ENCODE peak calls at places on chromosomes 16 and 17, in four cellular contexts. J is H9, A is neuronal stem cell, I is IMR-90. H is an unnamed sample.

GRCh38 chr16:19817122-19817521 is 67.5 kb downstream of the GPRC5B start:
- DNase-seq in J (no peak), I (no peak), A (no peak), H (no peak)

GRCh38 chr16:72285728-72286127 is 113.8 kb upstream of the PMFBP1 start:
- DNase-seq in J (no peak), I (peak; percentile 11), A (no peak), H (peak; percentile 28)

GRCh38 chr17:68424861-68425260 is 32.4 kb downstream of the WIPI1 start:
- DNase-seq in I (no peak), J (peak; percentile 69), A (no peak), H (no peak)

GRCh38 chr17:61366076-61366714 is 33.4 kb upstream of the TBX2 start:
- DNase-seq in J (no peak), I (no peak), A (no peak), H (no peak)

GRCh38 chr17:44905006-44906000 is 6.1 kb upstream of the EFTUD2 start:
- DNase-seq in I (peak; percentile 11), J (no peak), A (no peak), H (no peak)

GRCh38 chr16:11742041-11742535 is 569 bp downstream of the TXNDC11 start:
- DNase-seq in A (peak; percentile 8), I (no peak), J (peak; percentile 50), H (peak; percentile 27)

GRCh38 chr16:35745821-35746248 is 2286.4 kb downstream of the TP53TG3F start:
- DNase-seq in I (no peak), A (no peak), J (no peak), H (no peak)

GRCh38 chr16:65889533-65889966 is 476.9 kb upstream of the CDH5 start:
- DNase-seq in I (peak; percentile 7), A (no peak), J (no peak), H (no peak)

GRCh38 chr17:68906638-68907037 is 48.6 kb downstream of the ABCA8 start:
- DNase-seq in A (no peak), J (no peak), I (peak; percentile 21), H (peak; percentile 16)

GRCh38 chr16:24430937-24431760 is 108.2 kb upstream of the RBBP6 start:
- DNase-seq in J (no peak), A (no peak), I (no peak), H (no peak)

GRCh38 chr17:72388765-72389473 is 268.1 kb downstream of the SOX9 start:
- DNase-seq in J (peak; percentile 57), I (no peak), A (no peak), H (no peak)

GRCh38 chr17:83155128-83156081 is 76.0 kb downstream of the METRNL start:
- DNase-seq in A (no peak), J (peak; percentile 31), I (peak; percentile 44), H (no peak)

GRCh38 chr17:32102697-32103096 is 39.6 kb upstream of the RHOT1 start:
- DNase-seq in J (no peak), I (peak; percentile 26), A (no peak), H (peak; percentile 39)

GRCh38 chr16:19071811-19072777 is 4.7 kb downstream of the COQ7 start:
- DNase-seq in J (peak; percentile 72), A (peak; percentile 31), I (peak; percentile 56), H (peak; percentile 68)

GRCh38 chr17:45368661-45369060 is 51.8 kb upstream of the MAP3K14 start:
- DNase-seq in I (peak; percentile 92), A (no peak), J (no peak), H (peak; percentile 59)

GRCh38 chr17:20032636-20033035 is 23.5 kb downstream of the SPECC1 start:
- DNase-seq in I (no peak), A (no peak), J (no peak), H (no peak)

GRCh38 chr16:67393111-67393789 is at the start of gene TPPP3:
- DNase-seq in I (peak; percentile 76), A (peak; percentile 85), J (peak; percentile 86), H (peak; percentile 92)

GRCh38 chr16:23469814-23470213 is 16.8 kb upstream of the COG7 start:
- DNase-seq in A (no peak), J (no peak), I (peak; percentile 54), H (no peak)

GRCh38 chr17:4998666-4999428 is 1.1 kb downstream of the KIF1C start:
- DNase-seq in J (no peak), A (no peak), I (no peak), H (peak; percentile 9)

GRCh38 chr16:28274676-28275075 is 17.6 kb upstream of the SBK1 start:
- DNase-seq in A (no peak), J (no peak), I (no peak), H (no peak)

GRCh38 chr17:77526259-77526711 is 385.5 kb downstream of the SEC14L1 start:
- DNase-seq in I (no peak), A (no peak), J (no peak), H (no peak)

GRCh38 chr16:15946257-15947044 is 3.0 kb upstream of the ABCC1 start:
- DNase-seq in J (no peak), I (peak; percentile 91), A (no peak), H (peak; percentile 68)

GRCh38 chr17:38466346-38467315 is 38.4 kb downstream of the ARHGAP23 start:
- DNase-seq in A (no peak), I (no peak), J (no peak), H (no peak)

GRCh38 chr17:48048321-48049140 is at the start of gene NFE2L1:
- DNase-seq in J (peak; percentile 95), I (peak; percentile 90), A (no peak), H (peak; percentile 95)
- H3K4ac ChIP-seq in J (no peak within 1 kb of the TSS), I (peak within 1 kb of the TSS; percentile 99), A (no peak within 1 kb of the TSS), H (peak within 1 kb of the TSS; percentile 96)

DNA sequence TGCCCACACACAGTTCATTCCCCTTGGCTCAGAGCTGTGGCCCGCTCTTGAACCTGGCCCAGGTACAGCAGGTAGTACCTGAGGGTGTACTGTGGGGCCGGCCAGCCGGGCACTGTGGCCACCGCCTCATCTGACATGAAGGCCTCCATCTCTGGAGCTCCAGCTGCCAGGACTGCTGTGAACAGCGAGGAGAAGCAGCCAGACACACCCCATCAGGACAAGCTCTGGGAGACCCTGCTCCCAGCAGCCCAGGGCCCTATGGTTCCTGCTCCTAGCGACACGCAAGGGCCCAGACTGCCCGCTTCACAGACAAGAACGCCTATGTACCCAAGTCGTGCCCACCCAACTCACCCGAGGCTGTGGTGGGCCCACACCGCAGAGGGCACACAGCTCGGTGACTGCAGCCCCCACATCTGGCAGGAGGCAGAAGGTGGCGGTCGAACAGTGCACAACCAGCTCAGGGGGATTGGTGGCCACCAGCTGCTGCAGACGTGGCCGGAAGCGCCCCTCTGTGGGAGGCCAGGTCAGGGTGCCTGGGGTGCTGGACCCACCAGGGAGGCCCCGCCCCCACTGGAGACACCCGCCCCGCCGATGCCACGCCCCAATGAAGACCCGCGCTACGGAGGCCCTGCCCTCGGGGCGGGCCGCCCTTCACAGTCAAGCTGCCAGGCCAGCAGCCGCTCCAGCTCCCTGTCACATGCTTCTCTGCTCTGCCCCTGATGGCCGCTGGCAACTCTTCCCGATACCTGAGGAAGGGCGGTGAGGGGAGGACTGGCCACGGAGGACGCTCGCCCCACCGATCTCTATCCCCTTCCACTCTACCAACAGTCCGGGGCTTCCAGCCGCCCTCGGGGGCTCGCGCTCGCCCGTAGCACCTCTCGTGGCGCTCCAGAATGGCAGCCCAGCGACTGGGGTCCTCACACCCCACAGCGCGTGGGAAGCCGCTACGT is 1.1 kb upstream of the STUB1 start:
- DNase-seq in A (peak; percentile 63), I (peak; percentile 30), J (peak; percentile 84), H (peak; percentile 67)
- H3K4me2 ChIP-seq in A (peak overlapping the region; percentile 97), I (peak overlapping the region; percentile 77), J (peak overlapping the region; percentile 61), H (peak overlapping the region; percentile 88)

DNA sequence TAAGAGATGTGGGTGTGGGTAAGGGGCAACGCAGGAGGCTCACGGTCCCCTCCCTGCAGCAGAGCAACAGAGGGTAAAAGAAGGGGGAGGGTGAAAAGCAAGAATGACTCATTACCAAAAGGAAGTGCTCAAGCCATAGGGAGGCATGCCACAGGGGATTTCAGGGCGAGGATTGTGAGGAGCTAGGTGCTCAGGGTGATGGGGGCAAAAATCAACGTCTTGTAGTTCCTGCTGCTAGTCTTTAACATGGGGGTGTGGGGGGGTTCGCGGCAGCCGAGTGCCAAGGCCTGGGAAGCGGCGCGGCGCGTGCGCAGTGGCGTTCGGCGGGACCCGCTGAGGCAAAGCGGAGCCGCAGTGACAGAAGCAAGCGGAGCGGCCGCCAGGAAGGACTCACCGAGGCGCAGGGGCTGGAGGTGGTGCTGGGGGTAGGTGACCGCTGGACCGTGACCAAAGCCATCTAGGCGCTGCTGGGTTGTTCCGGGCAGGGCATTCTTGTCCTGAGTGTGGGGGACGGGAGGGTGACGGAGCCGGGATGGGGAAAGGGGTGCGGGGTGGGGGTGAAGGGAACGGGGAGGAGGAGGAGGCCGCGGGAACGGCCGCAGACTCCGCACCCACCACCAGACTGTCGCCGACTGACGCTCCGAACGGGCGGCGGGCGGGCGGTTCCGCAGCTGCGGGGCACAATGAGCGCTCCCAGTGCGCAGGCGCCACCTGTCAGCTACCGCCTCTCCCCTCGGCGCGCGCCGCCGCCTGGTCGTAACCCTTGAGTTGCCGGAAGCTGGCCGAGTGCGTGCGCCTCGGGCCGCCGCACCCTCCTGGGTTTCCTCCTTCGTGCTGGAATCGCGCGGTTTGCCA is at the start of gene SSH2:
- DNase-seq in A (peak; percentile 86), J (peak; percentile 94), I (peak; percentile 73), H (peak; percentile 89)
- H3K14ac ChIP-seq in A (no peak within 1 kb of the TSS), J (no peak within 1 kb of the TSS), I (peak within 1 kb of the TSS; percentile 97), H (no peak within 1 kb of the TSS)

GRCh38 chr17:75632863-75633483 is at the start of gene SMIM5:
- DNase-seq in A (peak; percentile 81), J (peak; percentile 95), I (peak; percentile 83), H (peak; percentile 95)
- H3K4ac ChIP-seq in A (no peak within 1 kb of the TSS), J (no peak within 1 kb of the TSS), I (peak within 1 kb of the TSS; percentile 22), H (peak within 1 kb of the TSS; percentile 39)

GRCh38 chr16:70473446-70474319 is 19.3 kb downstream of the FCSK start:
- DNase-seq in I (no peak), A (no peak), J (no peak), H (no peak)

GRCh38 chr16:70470927-70471341 is 16.5 kb downstream of the FCSK start:
- DNase-seq in J (peak; percentile 75), A (peak; percentile 30), I (peak; percentile 10), H (peak; percentile 30)

GRCh38 chr16:70475054-70475871 is 20.9 kb downstream of the FCSK start:
- DNase-seq in A (no peak), I (no peak), J (no peak), H (no peak)

GRCh38 chr16:70474320-70475053 is 20.1 kb downstream of the FCSK start:
- DNase-seq in A (no peak), J (no peak), I (no peak), H (no peak)

GRCh38 chr16:70472786-70473433 is 18.5 kb downstream of the FCSK start:
- DNase-seq in I (no peak), J (no peak), A (no peak), H (no peak)
- H3K4me2 ChIP-seq in I (no peak overlapping the region), J (no peak overlapping the region), A (no peak overlapping the region), H (no peak overlapping the region)

DNA sequence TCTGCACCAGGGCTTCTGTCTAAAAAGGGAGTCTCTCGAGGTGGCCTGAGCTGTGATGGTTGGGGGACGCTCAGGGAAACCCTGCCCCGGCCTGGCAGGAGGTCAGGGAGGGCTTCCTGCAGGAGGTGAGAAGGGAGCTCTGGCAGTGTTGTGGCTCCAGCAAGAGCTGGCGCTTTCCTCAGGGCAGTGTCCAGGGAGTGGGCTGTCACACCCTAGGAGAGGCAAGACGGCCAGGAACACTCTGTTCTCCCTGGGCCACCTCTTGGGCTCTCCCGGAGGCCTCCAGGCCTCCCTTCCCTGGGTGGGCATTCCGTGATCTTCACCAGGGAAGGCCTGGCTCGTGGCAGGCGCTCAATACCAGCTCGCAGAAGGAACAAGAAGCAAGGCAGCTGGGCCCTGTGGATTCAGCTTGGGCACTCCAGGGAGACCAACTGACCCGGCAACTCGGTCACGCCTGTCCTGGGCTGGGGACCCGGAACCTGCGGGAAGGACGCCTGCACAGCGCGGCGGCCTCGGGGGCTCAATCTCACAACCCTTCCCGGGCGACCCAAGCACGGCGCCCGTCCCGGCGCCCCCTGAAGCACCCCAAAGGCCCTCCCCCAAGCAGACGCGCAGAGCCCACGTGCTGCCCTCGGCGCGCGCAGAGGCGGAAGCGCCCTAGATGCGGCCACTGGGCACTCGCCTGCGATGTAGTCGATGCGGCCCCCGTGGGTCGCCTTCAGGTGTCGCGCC is 694 bp downstream of the APRT start:
- DNase-seq in A (no peak), I (peak; percentile 69), J (peak; percentile 38), H (peak; percentile 80)
- H3K14ac ChIP-seq in A (no peak overlapping the region), I (peak overlapping the region; percentile 84), J (peak overlapping the region; percentile 91), H (no peak overlapping the region)